ENCODE peak calls at places on chromosomes 4 and X, in ten cellular contexts. O is ovary, K is tibial artery, S is MM.1S, L is breast epithelium, F is thyroid gland, Q is psoas muscle, H is WERI-Rb-1, W is left ventricle myocardium inferior, R is endodermal cell. U is an unnamed sample.

GRCh38 chrX:133005038-133005437 is 46.6 kb upstream of the HS6ST2 start:
- DNase-seq in Q (no peak), K (no peak), H (no peak), R (peak; percentile 49), W (no peak), L (no peak), F (no peak), O (no peak), S (peak; percentile 11), U (no peak)

GRCh38 chr4:98510757-98511517 is 147.5 kb downstream of the TSPAN5 start:
- DNase-seq in H (no peak), O (no peak), L (no peak), Q (no peak), S (peak; percentile 43), K (no peak), W (no peak), F (no peak), R (no peak), U (no peak)

GRCh38 chr4:141912831-141913230 is 276.4 kb downstream of the IL15 start:
- DNase-seq in S (no peak), Q (no peak), K (no peak), O (no peak), F (no peak), R (no peak), W (no peak), H (peak; percentile 45), L (no peak), U (no peak)

GRCh38 chr4:62706423-62706822 is 1506.3 kb downstream of the ADGRL3 start:
- DNase-seq in Q (no peak), H (no peak), L (no peak), F (no peak), W (no peak), R (peak; percentile 45), S (no peak), O (no peak), K (no peak), U (no peak)

GRCh38 chr4:6134612-6135220 is 65.6 kb downstream of the JAKMIP1 start:
- DNase-seq in R (no peak), W (no peak), Q (no peak), H (peak; percentile 68), F (no peak), K (no peak), O (no peak), S (peak; percentile 75), L (no peak), U (no peak)

GRCh38 chr4:119692001-119692400 is 63.4 kb upstream of the PDE5A start:
- DNase-seq in O (no peak), S (no peak), L (no peak), K (no peak), H (no peak), Q (no peak), F (no peak), R (no peak), W (no peak), U (no peak)

GRCh38 chr4:117400039-117400835 is 314.9 kb upstream of the TRAM1L1 start:
- DNase-seq in R (no peak), Q (no peak), S (no peak), H (no peak), F (no peak), W (no peak), L (no peak), K (no peak), O (no peak), U (no peak)

GRCh38 chr4:145799225-145799624 is 119.3 kb downstream of the C4orf51 start:
- DNase-seq in H (no peak), Q (no peak), R (no peak), L (no peak), K (no peak), W (no peak), F (no peak), S (no peak), O (no peak), U (no peak)

GRCh38 chrX:10110984-10111363 is 45.8 kb upstream of the CLCN4 start:
- DNase-seq in W (no peak), L (no peak), H (no peak), Q (no peak), F (no peak), R (no peak), O (no peak), S (peak; percentile 57), K (no peak), U (no peak)

GRCh38 chr4:1523907-1524636 is 117.8 kb upstream of the NKX1-1 start:
- DNase-seq in R (no peak), H (no peak), W (peak; percentile 38), S (no peak), F (no peak), O (no peak), K (no peak), Q (peak; percentile 4), L (no peak), U (no peak)

GRCh38 chrX:107597791-107598190 is 30.5 kb upstream of the PRPS1 start:
- DNase-seq in W (no peak), R (no peak), O (no peak), K (no peak), S (no peak), H (no peak), Q (no peak), F (no peak), L (no peak), U (no peak)

DNA sequence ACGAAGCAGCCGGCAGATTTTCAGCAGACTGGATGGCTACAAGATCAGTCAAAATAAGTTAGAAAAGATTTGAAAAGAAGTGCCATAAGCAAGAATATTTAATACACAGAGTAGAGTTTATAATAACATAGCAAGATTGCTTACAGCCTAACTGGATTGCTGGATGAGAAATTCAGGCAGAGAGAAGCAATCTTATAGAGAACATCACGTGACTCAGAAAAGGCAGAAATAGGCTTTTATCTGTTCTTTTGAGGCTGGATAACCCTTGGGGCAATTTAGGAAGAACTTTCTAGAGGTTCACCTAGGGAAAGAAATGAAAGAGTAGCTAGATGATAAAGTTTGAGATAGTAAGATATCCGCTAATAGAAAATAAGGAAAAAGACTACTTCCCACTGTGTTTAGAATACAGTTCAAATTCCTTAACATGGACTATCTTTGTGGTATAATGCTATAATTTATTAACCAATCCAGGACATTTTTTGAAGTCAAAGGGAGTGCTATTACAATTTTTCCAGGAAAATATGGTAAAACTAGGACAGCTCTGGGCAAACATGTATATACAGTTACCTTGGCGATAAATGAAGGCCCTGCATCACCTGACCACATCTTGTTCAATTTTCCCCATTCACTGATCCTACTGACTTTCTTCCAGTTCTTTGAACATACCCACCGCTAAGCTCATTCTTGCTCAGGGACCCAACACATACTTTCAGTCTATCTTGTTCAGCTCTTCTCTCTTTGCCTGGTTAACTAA is 12.8 kb upstream of the SPCS3 start:
- DNase-seq in R (no peak), Q (no peak), H (no peak), S (no peak), W (no peak), F (no peak), L (no peak), K (no peak), O (no peak), U (no peak)
- H3K27me3 ChIP-seq in R (no peaks in the 10 kb centered on the region), Q (peaks cover 2% of the 10 kb centered on the region), H (no peaks in the 10 kb centered on the region), S (no peaks in the 10 kb centered on the region), W (peaks cover 13% of the 10 kb centered on the region), F (no peaks in the 10 kb centered on the region), L (no peaks in the 10 kb centered on the region), K (peaks cover 10% of the 10 kb centered on the region), O (no peaks in the 10 kb centered on the region), U (no peaks in the 10 kb centered on the region)

GRCh38 chrX:2703991-2704369 is 12.9 kb downstream of the CD99 start:
- DNase-seq in F (no peak), R (peak; percentile 67), W (peak; percentile 47), L (no peak), S (no peak), Q (peak; percentile 40), O (no peak), H (no peak), K (no peak), U (no peak)
- TF ChIP-seq CTCF in F (no peak), R (peak; percentile 43), W (peak; percentile 60), L (no peak), S (no peak), Q (peak; percentile 36), O (no peak), H (no peak), K (no peak), U (no peak)

DNA sequence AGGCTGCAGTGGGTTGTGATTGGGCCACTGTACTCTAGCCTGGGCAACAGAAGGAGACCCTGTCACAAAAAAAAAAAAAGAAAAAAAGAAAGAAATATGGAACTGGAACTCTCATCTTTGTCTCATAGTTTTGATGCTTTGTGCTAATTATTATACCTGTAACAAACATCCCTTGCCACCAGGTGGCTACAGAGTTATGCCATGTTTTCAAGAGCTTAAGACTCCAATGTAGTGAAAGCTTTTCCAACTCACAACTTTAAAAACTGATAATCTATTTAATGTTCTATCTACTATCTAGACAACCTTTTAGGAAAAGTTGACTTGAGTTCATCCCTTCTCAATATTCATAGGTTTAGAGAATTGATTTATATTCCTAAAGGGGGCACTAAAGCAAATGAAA is 42.4 kb downstream of the HTR2C start:
- DNase-seq in S (peak; percentile 33), F (peak; percentile 2), L (no peak), K (no peak), W (no peak), Q (no peak), R (no peak), H (no peak), O (no peak), U (no peak)
- H3K27me3 ChIP-seq in S (no peaks in the 10 kb centered on the region), F (peaks cover 3% of the 10 kb centered on the region), L (no peaks in the 10 kb centered on the region), K (no peaks in the 10 kb centered on the region), W (no peaks in the 10 kb centered on the region), Q (no peaks in the 10 kb centered on the region), R (no peaks in the 10 kb centered on the region), H (peaks cover 57% of the 10 kb centered on the region), O (no peaks in the 10 kb centered on the region), U (no peaks in the 10 kb centered on the region)

GRCh38 chrX:110214684-110215083 is 103.2 kb downstream of the AMMECR1 start:
- DNase-seq in H (no peak), S (no peak), L (no peak), R (no peak), Q (no peak), K (no peak), O (no peak), F (no peak), W (no peak), U (no peak)

GRCh38 chrX:110213183-110213582 is 104.7 kb downstream of the AMMECR1 start:
- DNase-seq in S (no peak), W (no peak), H (no peak), L (no peak), O (no peak), K (no peak), Q (no peak), F (no peak), R (no peak), U (no peak)

GRCh38 chrX:110210417-110211139 is 107.3 kb downstream of the AMMECR1 start:
- DNase-seq in K (no peak), F (no peak), S (no peak), O (no peak), Q (no peak), R (no peak), L (no peak), W (no peak), H (no peak), U (no peak)

GRCh38 chrX:110211340-110211739 is 106.5 kb downstream of the AMMECR1 start:
- DNase-seq in S (no peak), H (no peak), R (no peak), L (no peak), Q (no peak), F (no peak), W (no peak), K (no peak), O (no peak), U (no peak)

DNA sequence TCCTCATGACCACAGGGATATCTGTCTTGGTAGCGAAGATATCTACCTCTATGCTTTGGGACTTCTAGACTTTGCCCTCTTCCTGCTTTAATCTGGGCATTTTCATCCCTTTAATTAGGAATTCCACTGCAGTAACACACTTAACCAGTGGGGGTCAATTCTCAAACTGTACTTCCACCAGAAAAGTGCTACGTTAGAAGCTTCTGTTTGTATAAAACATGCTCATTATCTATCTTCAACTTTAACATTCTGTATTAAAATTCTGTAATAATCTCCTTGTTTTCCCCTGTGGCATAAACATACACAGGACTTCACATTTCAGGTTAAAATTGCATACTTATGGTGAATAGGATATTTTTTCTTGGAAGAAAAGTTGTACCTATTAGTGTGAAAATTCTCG is 105.6 kb downstream of the AMMECR1 start:
- DNase-seq in K (no peak), R (no peak), F (no peak), L (no peak), W (no peak), H (no peak), Q (no peak), S (no peak), O (no peak), U (no peak)
- TF ChIP-seq CTCF in K (no peak), R (peak; percentile 70), F (no peak), L (no peak), W (no peak), H (peak; percentile 1), Q (no peak), S (no peak), O (no peak), U (no peak)